ENCODE peak calls at places on chromosomes 12 and 14, in eight cellular contexts. One of them, this sample, is unnamed. For H3K27me3, the result is how much of the 10 kb centered on the place peaks cover.

GRCh38 chr14:105589161-105589925 is 63.0 kb downstream of the TMEM121 start:
- DNase-seq in left ventricle myocardium inferior: no peak
- DNase-seq in heart right ventricle: no peak
- DNase-seq in AG04450: no peak
- DNase-seq in adipocyte: no peak
- DNase-seq in ovary: no peak
- DNase-seq in gastrocnemius medialis: no peak
- DNase-seq in tibial artery: no peak
- DNase-seq in this sample: no peak

GRCh38 chr12:55932546-55932919 is 1.6 kb downstream of the DGKA start:
- DNase-seq in left ventricle myocardium inferior: no peak
- DNase-seq in heart right ventricle: no peak
- DNase-seq in AG04450: no peak
- DNase-seq in adipocyte: peak
- DNase-seq in ovary: no peak
- DNase-seq in gastrocnemius medialis: no peak
- DNase-seq in tibial artery: no peak
- DNase-seq in this sample: no peak

GRCh38 chr14:91693342-91693741 is 38.5 kb downstream of the CATSPERB start:
- DNase-seq in left ventricle myocardium inferior: no peak
- DNase-seq in heart right ventricle: no peak
- DNase-seq in AG04450: no peak
- DNase-seq in adipocyte: no peak
- DNase-seq in ovary: no peak
- DNase-seq in gastrocnemius medialis: no peak
- DNase-seq in tibial artery: no peak
- DNase-seq in this sample: no peak

GRCh38 chr14:61720302-61720677 is 25.0 kb downstream of the HIF1A start:
- DNase-seq in left ventricle myocardium inferior: no peak
- DNase-seq in heart right ventricle: no peak
- DNase-seq in AG04450: no peak
- DNase-seq in adipocyte: no peak
- DNase-seq in ovary: no peak
- DNase-seq in gastrocnemius medialis: no peak
- DNase-seq in tibial artery: no peak
- DNase-seq in this sample: no peak

GRCh38 chr12:121005346-121005815 is 10.9 kb downstream of the C12orf43 start:
- DNase-seq in left ventricle myocardium inferior: no peak
- DNase-seq in heart right ventricle: no peak
- DNase-seq in AG04450: no peak
- DNase-seq in adipocyte: peak
- DNase-seq in ovary: no peak
- DNase-seq in gastrocnemius medialis: no peak
- DNase-seq in tibial artery: no peak
- DNase-seq in this sample: no peak

GRCh38 chr12:95545731-95546490 is 5.4 kb downstream of the USP44 start:
- DNase-seq in left ventricle myocardium inferior: no peak
- DNase-seq in heart right ventricle: no peak
- DNase-seq in AG04450: no peak
- DNase-seq in adipocyte: no peak
- DNase-seq in ovary: no peak
- DNase-seq in gastrocnemius medialis: no peak
- DNase-seq in tibial artery: no peak
- DNase-seq in this sample: no peak

GRCh38 chr14:97287956-97288355 is 490.8 kb downstream of the VRK1 start:
- DNase-seq in left ventricle myocardium inferior: no peak
- DNase-seq in heart right ventricle: no peak
- DNase-seq in AG04450: no peak
- DNase-seq in adipocyte: no peak
- DNase-seq in ovary: no peak
- DNase-seq in gastrocnemius medialis: no peak
- DNase-seq in tibial artery: no peak
- DNase-seq in this sample: no peak

GRCh38 chr12:75553398-75553797 is 42.0 kb upstream of the KRR1 start:
- DNase-seq in left ventricle myocardium inferior: no peak
- DNase-seq in heart right ventricle: no peak
- DNase-seq in AG04450: no peak
- DNase-seq in adipocyte: peak
- DNase-seq in ovary: no peak
- DNase-seq in gastrocnemius medialis: no peak
- DNase-seq in tibial artery: no peak
- DNase-seq in this sample: no peak

GRCh38 chr14:100585448-100586152 is 1.6 kb downstream of the BEGAIN start:
- DNase-seq in left ventricle myocardium inferior: peak
- DNase-seq in heart right ventricle: no peak
- DNase-seq in AG04450: no peak
- DNase-seq in adipocyte: no peak
- DNase-seq in ovary: no peak
- DNase-seq in gastrocnemius medialis: no peak
- DNase-seq in tibial artery: peak
- DNase-seq in this sample: no peak

GRCh38 chr12:47816646-47817271 is 2.9 kb downstream of the HDAC7 start:
- DNase-seq in left ventricle myocardium inferior: no peak
- DNase-seq in heart right ventricle: no peak
- DNase-seq in AG04450: no peak
- DNase-seq in adipocyte: peak
- DNase-seq in ovary: peak
- DNase-seq in gastrocnemius medialis: no peak
- DNase-seq in tibial artery: no peak
- DNase-seq in this sample: no peak

GRCh38 chr12:2194060-2194459 is 141.3 kb downstream of the CACNA1C start:
- DNase-seq in left ventricle myocardium inferior: no peak
- DNase-seq in heart right ventricle: no peak
- DNase-seq in AG04450: no peak
- DNase-seq in adipocyte: no peak
- DNase-seq in ovary: no peak
- DNase-seq in gastrocnemius medialis: no peak
- DNase-seq in tibial artery: no peak
- DNase-seq in this sample: no peak

GRCh38 chr14:68307769-68308168 is 485.1 kb downstream of the ZFP36L1 start:
- DNase-seq in left ventricle myocardium inferior: no peak
- DNase-seq in heart right ventricle: no peak
- DNase-seq in AG04450: no peak
- DNase-seq in adipocyte: peak
- DNase-seq in ovary: no peak
- DNase-seq in gastrocnemius medialis: no peak
- DNase-seq in tibial artery: no peak
- DNase-seq in this sample: peak

GRCh38 chr12:107736914-107737313 is 24.0 kb downstream of the PRDM4 start:
- DNase-seq in left ventricle myocardium inferior: no peak
- DNase-seq in heart right ventricle: no peak
- DNase-seq in AG04450: no peak
- DNase-seq in adipocyte: no peak
- DNase-seq in ovary: no peak
- DNase-seq in gastrocnemius medialis: no peak
- DNase-seq in tibial artery: no peak
- DNase-seq in this sample: no peak

GRCh38 chr12:9646794-9647622 is 22.5 kb upstream of the CLEC2D start:
- DNase-seq in left ventricle myocardium inferior: no peak
- DNase-seq in heart right ventricle: no peak
- DNase-seq in AG04450: no peak
- DNase-seq in adipocyte: peak
- DNase-seq in ovary: no peak
- DNase-seq in gastrocnemius medialis: no peak
- DNase-seq in tibial artery: no peak
- DNase-seq in this sample: no peak

GRCh38 chr12:41606741-41607460 is 418.8 kb downstream of the PDZRN4 start:
- DNase-seq in left ventricle myocardium inferior: no peak
- DNase-seq in heart right ventricle: no peak
- DNase-seq in AG04450: no peak
- DNase-seq in adipocyte: no peak
- DNase-seq in ovary: no peak
- DNase-seq in gastrocnemius medialis: no peak
- DNase-seq in tibial artery: no peak
- DNase-seq in this sample: no peak

GRCh38 chr12:3672113-3672509 is 80.8 kb downstream of the CRACR2A start:
- DNase-seq in left ventricle myocardium inferior: no peak
- DNase-seq in heart right ventricle: no peak
- DNase-seq in AG04450: no peak
- DNase-seq in adipocyte: no peak
- DNase-seq in ovary: no peak
- DNase-seq in gastrocnemius medialis: no peak
- DNase-seq in tibial artery: no peak
- DNase-seq in this sample: no peak

DNA sequence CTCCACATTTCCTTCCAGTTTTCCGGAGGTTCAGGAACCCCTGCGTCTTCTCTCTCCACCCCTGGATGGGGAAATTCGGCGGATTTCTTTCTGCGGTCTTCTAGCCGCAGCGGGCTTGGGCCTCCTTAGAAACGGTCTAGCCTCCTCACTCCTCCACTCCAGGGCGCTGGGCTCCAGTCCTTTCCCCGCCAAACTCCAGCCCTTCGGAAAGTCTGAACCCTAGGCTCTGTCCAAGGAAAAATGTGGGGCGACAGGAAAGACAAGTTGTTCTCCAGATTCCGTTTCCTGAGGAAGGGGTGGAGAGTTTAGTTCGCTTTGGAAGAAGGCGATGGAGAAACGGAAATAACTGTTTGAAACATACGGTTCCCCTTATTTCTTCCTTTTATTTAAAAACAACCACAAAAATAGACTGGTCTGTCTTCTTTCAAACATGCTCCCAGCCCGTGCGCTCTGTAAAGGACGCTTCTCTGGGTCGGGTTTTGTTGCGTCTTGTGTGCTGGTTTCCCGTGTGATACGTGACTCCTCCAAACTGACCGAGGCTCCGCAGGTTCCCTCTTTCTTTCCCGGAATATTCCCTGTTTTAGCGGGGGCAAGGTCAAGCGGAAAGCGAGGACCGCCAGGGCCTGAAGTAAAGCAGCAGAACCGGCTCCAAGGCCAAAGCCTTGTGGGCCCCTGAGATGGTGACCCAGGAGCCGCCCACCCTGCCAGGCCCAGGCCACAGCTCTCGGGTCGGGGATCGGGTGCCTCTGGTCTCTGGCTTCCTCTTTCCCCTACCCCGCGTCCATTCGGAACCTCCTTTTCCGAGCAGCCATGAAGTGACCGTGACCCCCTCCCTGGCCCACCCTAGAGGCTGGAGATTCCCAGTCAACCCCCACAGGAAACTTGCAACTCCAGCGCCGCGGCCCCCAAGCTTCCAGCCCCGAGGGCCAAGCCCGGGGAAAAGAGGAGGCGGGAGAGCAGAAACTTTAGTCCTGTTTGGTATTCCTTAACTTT is 1.1 kb upstream of the HOXC10 start:
- DNase-seq in left ventricle myocardium inferior: no peak
- DNase-seq in heart right ventricle: no peak
- DNase-seq in AG04450: no peak
- DNase-seq in adipocyte: no peak
- DNase-seq in ovary: no peak
- DNase-seq in gastrocnemius medialis: no peak
- DNase-seq in tibial artery: no peak
- DNase-seq in this sample: no peak
- H3K27me3 ChIP-seq in left ventricle myocardium inferior: half or more
- H3K27me3 ChIP-seq in heart right ventricle: half or more
- H3K27me3 ChIP-seq in AG04450: half or more
- H3K27me3 ChIP-seq in adipocyte: under half
- H3K27me3 ChIP-seq in ovary: under half
- H3K27me3 ChIP-seq in gastrocnemius medialis: under half
- H3K27me3 ChIP-seq in tibial artery: under half
- H3K27me3 ChIP-seq in this sample: under half

GRCh38 chr12:53953831-53954693 is 641 bp upstream of the HOXC12 start:
- DNase-seq in left ventricle myocardium inferior: no peak
- DNase-seq in heart right ventricle: no peak
- DNase-seq in AG04450: no peak
- DNase-seq in adipocyte: no peak
- DNase-seq in ovary: no peak
- DNase-seq in gastrocnemius medialis: no peak
- DNase-seq in tibial artery: no peak
- DNase-seq in this sample: no peak

GRCh38 chr12:53955776-53956250 is 1.1 kb downstream of the HOXC12 start:
- DNase-seq in left ventricle myocardium inferior: no peak
- DNase-seq in heart right ventricle: no peak
- DNase-seq in AG04450: no peak
- DNase-seq in adipocyte: no peak
- DNase-seq in ovary: no peak
- DNase-seq in gastrocnemius medialis: no peak
- DNase-seq in tibial artery: no peak
- DNase-seq in this sample: no peak

GRCh38 chr12:53954694-53955035 is at the start of gene HOXC12:
- DNase-seq in left ventricle myocardium inferior: no peak
- DNase-seq in heart right ventricle: no peak
- DNase-seq in AG04450: no peak
- DNase-seq in adipocyte: no peak
- DNase-seq in ovary: no peak
- DNase-seq in gastrocnemius medialis: no peak
- DNase-seq in tibial artery: no peak
- DNase-seq in this sample: no peak

GRCh38 chr12:53956251-53956887 is 1.7 kb downstream of the HOXC12 start:
- DNase-seq in left ventricle myocardium inferior: no peak
- DNase-seq in heart right ventricle: no peak
- DNase-seq in AG04450: no peak
- DNase-seq in adipocyte: no peak
- DNase-seq in ovary: no peak
- DNase-seq in gastrocnemius medialis: no peak
- DNase-seq in tibial artery: peak
- DNase-seq in this sample: no peak

GRCh38 chr12:53955036-53955775 is 503 bp downstream of the HOXC12 start:
- DNase-seq in left ventricle myocardium inferior: no peak
- DNase-seq in heart right ventricle: no peak
- DNase-seq in AG04450: no peak
- DNase-seq in adipocyte: no peak
- DNase-seq in ovary: no peak
- DNase-seq in gastrocnemius medialis: no peak
- DNase-seq in tibial artery: peak
- DNase-seq in this sample: no peak
- H3K27me3 ChIP-seq in left ventricle myocardium inferior: half or more
- H3K27me3 ChIP-seq in heart right ventricle: half or more
- H3K27me3 ChIP-seq in AG04450: half or more
- H3K27me3 ChIP-seq in adipocyte: half or more
- H3K27me3 ChIP-seq in ovary: under half
- H3K27me3 ChIP-seq in gastrocnemius medialis: half or more
- H3K27me3 ChIP-seq in tibial artery: under half
- H3K27me3 ChIP-seq in this sample: half or more

GRCh38 chr14:38205949-38206665 is 1.6 kb upstream of the SSTR1 start:
- DNase-seq in left ventricle myocardium inferior: no peak
- DNase-seq in heart right ventricle: no peak
- DNase-seq in AG04450: no peak
- DNase-seq in adipocyte: no peak
- DNase-seq in ovary: no peak
- DNase-seq in gastrocnemius medialis: no peak
- DNase-seq in tibial artery: no peak
- DNase-seq in this sample: no peak
- H3K27me3 ChIP-seq in left ventricle myocardium inferior: half or more
- H3K27me3 ChIP-seq in heart right ventricle: under half
- H3K27me3 ChIP-seq in AG04450: under half
- H3K27me3 ChIP-seq in adipocyte: under half
- H3K27me3 ChIP-seq in ovary: under half
- H3K27me3 ChIP-seq in gastrocnemius medialis: under half
- H3K27me3 ChIP-seq in tibial artery: under half
- H3K27me3 ChIP-seq in this sample: under half

DNA sequence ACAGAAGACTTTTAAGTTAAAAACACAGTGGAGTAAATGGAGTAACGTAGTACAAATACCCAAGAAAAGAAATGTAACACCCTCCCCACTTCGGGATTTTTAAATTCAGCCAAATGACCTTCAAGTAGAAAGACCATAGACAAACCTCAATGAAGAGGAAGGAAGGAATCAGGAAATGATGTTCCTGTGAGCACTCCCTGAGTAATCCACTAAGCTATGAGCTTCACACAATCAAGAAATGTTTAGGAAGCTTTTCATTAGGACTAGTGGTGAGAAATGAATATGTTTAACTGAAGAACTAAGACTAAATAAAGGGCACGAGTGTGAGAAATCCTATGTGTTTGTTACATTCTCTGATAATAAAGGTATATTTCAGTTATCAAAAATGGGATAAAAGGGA is 10.1 kb downstream of the TCL1A start:
- DNase-seq in left ventricle myocardium inferior: no peak
- DNase-seq in heart right ventricle: no peak
- DNase-seq in AG04450: no peak
- DNase-seq in adipocyte: no peak
- DNase-seq in ovary: no peak
- DNase-seq in gastrocnemius medialis: no peak
- DNase-seq in tibial artery: no peak
- DNase-seq in this sample: no peak
- H3K27me3 ChIP-seq in left ventricle myocardium inferior: half or more
- H3K27me3 ChIP-seq in heart right ventricle: under half
- H3K27me3 ChIP-seq in AG04450: under half
- H3K27me3 ChIP-seq in adipocyte: under half
- H3K27me3 ChIP-seq in ovary: under half
- H3K27me3 ChIP-seq in gastrocnemius medialis: under half
- H3K27me3 ChIP-seq in tibial artery: under half
- H3K27me3 ChIP-seq in this sample: under half

This sample was measured in BJ.